ENCODE peak calls at places on chromosome 19, in seven cellular contexts. F, R, N, H, X, M and W are unnamed samples. For H3K4me1 and H3K9me3, the result is how much of the 10 kb centered on the place peaks cover.

GRCh38 chr19:52343548-52343947 is 7.5 kb downstream of the ZNF610 start:
- DNase-seq in F (peak), R (peak), N (peak), H (no peak), X (peak), M (peak), W (peak)

GRCh38 chr19:12611361-12611699 is 610 bp downstream of the ZNF791 start:
- DNase-seq in F (peak), R (peak), N (peak), H (peak), X (no peak), M (peak), W (peak)

GRCh38 chr19:6241680-6242079 is 38.1 kb downstream of the MLLT1 start:
- DNase-seq in F (no peak), R (no peak), N (no peak), H (no peak), X (no peak), M (no peak), W (no peak)

GRCh38 chr19:29992233-29992867 is 50.3 kb downstream of the URI1 start:
- DNase-seq in F (no peak), R (no peak), N (no peak), H (no peak), X (no peak), M (no peak), W (no peak)

GRCh38 chr19:9903341-9903740 is 33.0 kb downstream of the OLFM2 start:
- DNase-seq in F (no peak), R (no peak), N (no peak), H (no peak), X (no peak), M (no peak), W (no peak)

GRCh38 chr19:1000591-1001537 is 645 bp downstream of the GRIN3B start:
- DNase-seq in F (peak), R (no peak), N (no peak), H (no peak), X (no peak), M (no peak), W (no peak)

GRCh38 chr19:39671739-39672363 is 16.1 kb downstream of the LGALS16 start:
- DNase-seq in F (peak), R (peak), N (peak), H (peak), X (peak), M (no peak), W (peak)

GRCh38 chr19:58476498-58477015 is 405 bp downstream of the ZNF446 start:
- DNase-seq in F (no peak), R (no peak), N (no peak), H (no peak), X (no peak), M (peak), W (no peak)

GRCh38 chr19:3908266-3909054 is 24.4 kb upstream of the NMRK2 start:
- DNase-seq in F (no peak), R (no peak), N (no peak), H (no peak), X (no peak), M (no peak), W (no peak)

DNA sequence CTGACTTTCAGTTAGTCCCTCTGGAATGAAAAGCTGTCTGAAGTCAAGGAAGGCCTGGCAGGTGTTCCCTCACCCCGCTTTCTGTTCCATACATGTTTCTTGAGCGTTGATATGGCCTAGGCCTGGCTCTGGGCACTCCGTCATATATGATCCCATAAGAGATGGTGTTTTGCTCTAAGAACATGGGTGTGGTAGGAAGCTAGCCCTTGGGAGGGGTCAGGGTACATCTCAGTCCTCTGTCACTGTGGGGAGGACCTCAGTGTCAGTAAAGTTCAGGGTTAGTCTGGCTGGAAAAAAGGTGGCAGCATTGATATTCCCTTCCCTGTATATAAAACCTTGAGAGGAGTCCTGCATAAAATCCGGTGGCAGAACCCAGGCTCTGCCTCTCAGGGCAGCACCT is 73.5 kb upstream of the NPAS1 start:
- DNase-seq in F (no peak), R (peak), N (no peak), H (no peak), X (no peak), M (no peak), W (peak)
- H3K4me1 ChIP-seq in F (under half), R (under half), N (under half), H (half or more), X (under half), M (under half), W (under half)

DNA sequence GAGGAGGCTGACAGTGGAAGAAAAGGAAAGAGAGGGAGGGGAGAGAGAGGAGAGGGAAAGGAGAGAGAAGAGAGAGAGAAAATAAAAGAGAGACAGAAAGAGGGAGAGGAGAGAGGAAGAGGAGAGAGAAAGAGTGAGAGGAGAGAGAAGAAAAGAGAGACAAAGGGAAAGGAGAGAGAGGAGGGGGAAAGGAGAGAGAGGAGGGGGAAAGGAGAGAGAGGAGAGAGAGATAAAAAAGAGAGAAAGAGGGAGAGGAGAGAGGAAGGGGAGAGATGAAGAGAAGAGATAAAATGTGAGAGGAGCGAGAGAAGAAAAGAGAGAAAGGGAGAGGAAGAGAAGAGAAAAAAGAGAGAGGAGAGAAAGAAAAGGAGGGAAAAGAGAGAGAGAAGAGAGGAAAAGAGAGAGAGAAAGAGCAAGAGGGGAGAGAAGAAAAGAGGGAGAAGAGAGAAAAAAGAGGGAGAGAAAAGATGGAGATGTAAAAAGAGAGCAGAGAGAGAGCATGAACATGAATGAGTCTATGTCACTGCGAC is 262.2 kb upstream of the TSHZ3 start:
- DNase-seq in F (no peak), R (no peak), N (no peak), H (no peak), X (no peak), M (no peak), W (no peak)
- H3K9me3 ChIP-seq in F (under half), R (under half), N (under half), H (under half), X (under half), M (under half), W (under half)

DNA sequence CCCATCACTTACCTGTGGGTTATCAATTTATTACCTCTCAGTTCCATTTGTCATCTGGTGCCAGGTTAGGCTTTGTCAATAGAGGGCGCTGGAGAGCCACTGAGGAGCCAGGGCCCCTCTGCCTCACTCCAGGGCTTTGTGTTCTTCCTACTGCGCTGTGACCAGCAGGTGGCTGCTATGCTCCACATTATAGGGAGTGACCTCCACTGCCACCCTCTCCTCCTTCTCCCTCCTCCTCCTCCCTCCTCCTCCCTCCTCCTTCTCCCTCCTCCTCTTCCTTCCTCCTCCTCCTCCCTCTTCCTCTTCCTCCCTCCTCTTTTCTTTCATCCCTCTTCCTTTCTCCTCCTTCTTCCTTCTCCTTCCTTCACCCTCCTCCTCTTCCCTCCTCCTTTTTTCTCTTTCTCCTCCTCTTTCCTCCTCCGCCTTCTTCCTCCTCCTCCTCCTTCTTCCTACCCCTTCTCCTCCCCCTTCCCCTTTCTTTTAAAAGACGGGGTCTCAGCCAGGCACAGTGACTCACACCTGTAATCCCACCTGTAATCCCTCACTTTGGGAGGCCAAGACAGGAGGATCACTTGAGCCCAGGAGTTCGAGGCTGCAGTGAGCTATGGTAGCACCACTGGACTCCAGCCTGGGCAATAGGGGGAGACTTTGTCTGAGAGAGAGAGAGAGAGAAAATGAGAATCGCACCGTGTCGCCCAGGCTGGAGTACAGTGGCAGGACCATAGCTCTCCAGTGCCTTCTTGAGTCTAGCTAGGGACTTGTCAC is 10.3 kb upstream of the ZBTB32 start:
- DNase-seq in F (peak), R (peak), N (peak), H (peak), X (peak), M (peak), W (peak)
- H3K27ac ChIP-seq in F (no peak), R (no peak), N (no peak), H (no peak), X (peak), M (no peak), W (no peak)

GRCh38 chr19:56139847-56140582 is 1.1 kb upstream of the ZNF444 start:
- DNase-seq in F (no peak), R (peak), N (no peak), H (no peak), X (no peak), M (no peak), W (no peak)

GRCh38 chr19:56142897-56143434 is 1.9 kb downstream of the ZNF444 start:
- DNase-seq in F (no peak), R (no peak), N (no peak), H (no peak), X (no peak), M (no peak), W (peak)

GRCh38 chr19:56141416-56141992 is 417 bp downstream of the ZNF444 start:
- DNase-seq in F (no peak), R (peak), N (no peak), H (no peak), X (peak), M (peak), W (peak)

GRCh38 chr19:56142087-56142787 is 1.1 kb downstream of the ZNF444 start:
- DNase-seq in F (no peak), R (peak), N (no peak), H (no peak), X (no peak), M (no peak), W (peak)

DNA sequence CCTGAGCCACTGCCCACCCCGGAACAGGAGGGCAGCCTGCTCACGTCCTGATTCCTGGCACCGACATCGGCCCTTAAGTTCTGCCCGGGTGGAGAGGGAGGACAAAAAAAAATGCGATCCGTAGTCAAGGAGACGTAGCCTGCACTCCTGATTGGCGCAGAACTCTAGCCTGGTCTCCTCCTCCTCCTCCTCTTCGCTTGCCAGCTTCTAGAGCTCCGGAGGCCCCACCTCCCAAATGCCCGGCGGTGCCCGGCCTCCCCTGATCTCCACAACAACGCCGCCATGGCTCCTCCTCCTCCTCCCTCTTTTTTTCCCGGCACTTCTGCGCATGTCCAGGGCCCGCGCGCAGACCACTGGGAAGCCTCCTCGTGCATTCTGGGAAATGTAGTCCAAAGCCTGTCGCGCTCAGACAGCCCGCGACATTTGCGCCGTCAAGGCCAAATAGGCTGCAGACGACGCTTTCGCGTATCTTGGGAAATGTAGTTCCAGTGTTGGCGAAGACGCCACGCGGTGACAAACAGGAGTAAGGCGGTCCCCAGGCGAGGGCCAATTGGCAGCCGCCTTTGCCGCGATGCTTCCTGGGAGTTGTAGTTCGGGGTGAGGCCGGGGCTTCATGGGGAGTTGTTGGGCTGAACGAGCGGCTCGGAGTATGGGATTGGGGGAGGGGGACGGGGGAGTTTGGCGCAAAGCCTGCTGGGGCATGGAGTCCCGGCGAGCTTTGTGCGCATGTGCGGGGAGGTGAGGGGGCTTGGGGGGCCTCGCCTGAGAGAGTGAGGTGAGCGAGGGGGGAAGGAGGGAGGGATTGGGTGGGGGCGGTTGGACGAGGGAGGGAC is at the start of gene ZNF444:
- DNase-seq in F (peak), R (peak), N (peak), H (peak), X (peak), M (peak), W (peak)
- H3K4me1 ChIP-seq in F (under half), R (under half), N (under half), H (half or more), X (under half), M (under half), W (under half)

DNA sequence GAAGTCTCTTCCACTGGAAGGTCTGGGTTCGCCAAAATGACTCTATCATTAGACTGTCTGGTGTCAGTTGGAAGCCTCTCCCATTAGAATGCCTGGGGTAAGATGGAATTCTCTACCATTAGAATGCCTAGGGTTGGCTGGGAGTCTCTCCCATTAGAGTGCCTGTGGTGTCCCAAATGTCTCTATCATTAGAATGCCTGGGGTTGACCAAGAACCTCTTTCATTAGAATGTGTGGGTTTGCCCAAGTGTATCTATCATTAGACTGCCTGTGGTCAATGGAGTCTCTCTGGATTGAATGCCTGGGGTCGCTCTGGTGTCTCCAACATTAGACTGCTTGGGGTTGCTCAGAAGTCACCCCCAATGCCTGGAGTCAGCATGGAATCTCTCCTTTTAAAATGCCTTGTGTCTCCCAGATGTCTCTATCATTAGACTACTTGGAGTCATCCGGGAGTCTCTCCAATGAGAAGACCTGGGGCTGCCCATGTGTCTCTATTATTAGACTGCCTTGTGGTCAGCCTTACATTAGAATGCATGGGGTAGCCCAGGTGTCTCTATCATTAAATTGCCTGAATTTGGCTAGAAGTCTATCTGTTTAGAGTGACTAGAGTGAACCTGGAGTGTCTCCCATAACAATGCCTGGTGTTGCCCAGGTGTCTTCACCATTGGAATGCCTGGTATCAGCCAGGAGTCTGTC is 1518.4 kb downstream of the UQCRFS1 start:
- DNase-seq in F (no peak), R (no peak), N (no peak), H (peak), X (no peak), M (no peak), W (no peak)
- H3K9me3 ChIP-seq in F (half or more), R (under half), N (under half), H (under half), X (under half), M (under half), W (under half)

GRCh38 chr19:41889896-41890295 is 6.9 kb downstream of the ARHGEF1 start:
- DNase-seq in F (no peak), R (no peak), N (no peak), H (no peak), X (no peak), M (no peak), W (no peak)

GRCh38 chr19:41893899-41894298 is 10.9 kb downstream of the ARHGEF1 start:
- DNase-seq in F (peak), R (no peak), N (peak), H (no peak), X (no peak), M (no peak), W (no peak)

GRCh38 chr19:41888926-41889325 is 5.9 kb downstream of the ARHGEF1 start:
- DNase-seq in F (no peak), R (no peak), N (no peak), H (no peak), X (no peak), M (no peak), W (no peak)

GRCh38 chr19:41894350-41894749 is 11.4 kb downstream of the ARHGEF1 start:
- DNase-seq in F (no peak), R (no peak), N (no peak), H (no peak), X (no peak), M (no peak), W (no peak)

DNA sequence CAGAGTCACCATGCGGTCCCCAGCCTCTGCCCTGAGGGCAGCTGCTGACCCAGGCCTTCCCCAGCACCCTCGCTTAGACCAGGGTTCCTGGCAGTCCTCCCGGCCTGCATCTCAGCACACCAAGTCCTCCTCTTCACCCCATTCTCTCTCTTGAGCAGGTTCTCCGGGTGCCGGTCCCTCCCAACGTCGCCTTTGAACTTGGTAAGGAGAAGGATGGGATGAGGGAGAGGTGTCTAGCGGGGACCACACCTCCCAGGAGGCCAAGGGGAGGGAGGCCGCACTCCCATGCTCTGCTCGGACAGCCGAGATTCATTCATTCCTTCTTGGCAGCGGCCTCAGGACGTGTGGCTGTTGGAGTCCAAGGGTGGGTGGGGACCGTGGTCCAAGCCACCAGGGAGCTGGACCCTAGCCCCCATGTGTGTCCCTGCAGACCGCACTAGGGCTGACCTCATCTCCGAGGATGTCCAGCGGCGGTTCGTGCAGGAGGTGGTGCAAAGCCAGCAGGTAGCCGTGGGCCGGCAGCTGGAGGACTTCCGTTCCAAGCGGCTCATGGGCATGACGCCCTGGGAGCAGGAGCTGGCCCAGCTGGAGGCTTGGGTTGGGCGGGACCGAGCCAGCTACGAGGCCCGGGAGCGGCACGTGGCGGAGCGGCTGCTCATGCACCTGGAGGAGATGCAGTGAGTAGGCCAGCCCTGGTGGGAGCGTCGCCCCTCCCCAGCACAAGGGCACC is 9.4 kb downstream of the ARHGEF1 start:
- DNase-seq in F (no peak), R (no peak), N (no peak), H (no peak), X (no peak), M (no peak), W (no peak)
- H3K27ac ChIP-seq in F (no peak), R (no peak), N (no peak), H (no peak), X (peak), M (no peak), W (no peak)

GRCh38 chr19:47633996-47634395 is 25.1 kb downstream of the BICRA start:
- DNase-seq in F (no peak), R (no peak), N (no peak), H (no peak), X (no peak), M (no peak), W (no peak)

GRCh38 chr19:47637550-47637949 is 28.6 kb downstream of the BICRA start:
- DNase-seq in F (no peak), R (no peak), N (no peak), H (no peak), X (no peak), M (no peak), W (no peak)

GRCh38 chr19:47631681-47632446 is 22.9 kb downstream of the BICRA start:
- DNase-seq in F (no peak), R (no peak), N (no peak), H (no peak), X (no peak), M (peak), W (no peak)

GRCh38 chr19:47630594-47630993 is 21.7 kb downstream of the BICRA start:
- DNase-seq in F (no peak), R (no peak), N (no peak), H (no peak), X (no peak), M (no peak), W (no peak)

GRCh38 chr19:47633516-47633915 is 24.6 kb downstream of the BICRA start:
- DNase-seq in F (no peak), R (no peak), N (no peak), H (no peak), X (no peak), M (no peak), W (peak)
- H3K4me1 ChIP-seq in F (under half), R (under half), N (under half), H (under half), X (under half), M (under half), W (under half)